ENCODE peak calls at places on chromosome 19, in nine cellular contexts. One of them, this sample, is unnamed.

GRCh38 chr19:40283414-40284250 is 1.5 kb downstream of the AKT2 start:
- DNase-seq in bronchial epithelial cell: no peak
- DNase-seq in tibial nerve: no peak
- DNase-seq in heart right ventricle: no peak
- DNase-seq in breast epithelium: no peak
- DNase-seq in AG10803: no peak
- DNase-seq in CD4-positive, alpha-beta T cell: no peak
- DNase-seq in transverse colon: no peak
- DNase-seq in uterus: no peak
- DNase-seq in this sample: no peak

GRCh38 chr19:18488403-18488723 is 33.5 kb downstream of the ELL start:
- DNase-seq in uterus: no peak
- DNase-seq in bronchial epithelial cell: no peak
- DNase-seq in AG10803: peak
- DNase-seq in CD4-positive, alpha-beta T cell: no peak
- DNase-seq in heart right ventricle: no peak
- DNase-seq in transverse colon: no peak
- DNase-seq in tibial nerve: no peak
- DNase-seq in breast epithelium: no peak
- DNase-seq in this sample: no peak

GRCh38 chr19:29410974-29411615 is 114.7 kb upstream of the VSTM2B start:
- DNase-seq in tibial nerve: peak
- DNase-seq in heart right ventricle: no peak
- DNase-seq in CD4-positive, alpha-beta T cell: no peak
- DNase-seq in breast epithelium: no peak
- DNase-seq in bronchial epithelial cell: no peak
- DNase-seq in AG10803: no peak
- DNase-seq in transverse colon: no peak
- DNase-seq in uterus: peak
- DNase-seq in this sample: no peak

GRCh38 chr19:10520652-10521318 is 3.5 kb upstream of the S1PR5 start:
- DNase-seq in transverse colon: no peak
- DNase-seq in heart right ventricle: no peak
- DNase-seq in uterus: no peak
- DNase-seq in CD4-positive, alpha-beta T cell: no peak
- DNase-seq in tibial nerve: no peak
- DNase-seq in breast epithelium: no peak
- DNase-seq in bronchial epithelial cell: peak
- DNase-seq in AG10803: no peak
- DNase-seq in this sample: no peak

GRCh38 chr19:49691243-49692101 is 556 bp downstream of the CPT1C start:
- DNase-seq in breast epithelium: no peak
- DNase-seq in CD4-positive, alpha-beta T cell: no peak
- DNase-seq in transverse colon: no peak
- DNase-seq in tibial nerve: no peak
- DNase-seq in bronchial epithelial cell: peak
- DNase-seq in AG10803: peak
- DNase-seq in uterus: peak
- DNase-seq in heart right ventricle: peak
- DNase-seq in this sample: peak

GRCh38 chr19:10544242-10544752 is 593 bp downstream of the ATG4D start:
- DNase-seq in AG10803: no peak
- DNase-seq in CD4-positive, alpha-beta T cell: no peak
- DNase-seq in tibial nerve: no peak
- DNase-seq in breast epithelium: no peak
- DNase-seq in heart right ventricle: no peak
- DNase-seq in uterus: peak
- DNase-seq in bronchial epithelial cell: no peak
- DNase-seq in transverse colon: peak
- DNase-seq in this sample: peak

GRCh38 chr19:38543807-38544568 is 73.8 kb downstream of the MAP4K1 start:
- DNase-seq in bronchial epithelial cell: peak
- DNase-seq in breast epithelium: no peak
- DNase-seq in AG10803: peak
- DNase-seq in uterus: peak
- DNase-seq in transverse colon: peak
- DNase-seq in CD4-positive, alpha-beta T cell: peak
- DNase-seq in heart right ventricle: peak
- DNase-seq in tibial nerve: peak
- DNase-seq in this sample: peak

GRCh38 chr19:54738715-54739114 is 402 bp downstream of the KIR2DL3 start:
- DNase-seq in bronchial epithelial cell: no peak
- DNase-seq in tibial nerve: no peak
- DNase-seq in transverse colon: no peak
- DNase-seq in uterus: no peak
- DNase-seq in CD4-positive, alpha-beta T cell: no peak
- DNase-seq in AG10803: no peak
- DNase-seq in heart right ventricle: no peak
- DNase-seq in breast epithelium: no peak
- DNase-seq in this sample: no peak

GRCh38 chr19:43469160-43469480 is 3.7 kb upstream of the LYPD3 start:
- DNase-seq in tibial nerve: no peak
- DNase-seq in AG10803: peak
- DNase-seq in CD4-positive, alpha-beta T cell: peak
- DNase-seq in bronchial epithelial cell: no peak
- DNase-seq in heart right ventricle: no peak
- DNase-seq in breast epithelium: no peak
- DNase-seq in uterus: no peak
- DNase-seq in transverse colon: no peak
- DNase-seq in this sample: no peak

GRCh38 chr19:5481957-5482356 is 26.7 kb downstream of the ZNRF4 start:
- DNase-seq in bronchial epithelial cell: no peak
- DNase-seq in CD4-positive, alpha-beta T cell: no peak
- DNase-seq in heart right ventricle: no peak
- DNase-seq in breast epithelium: no peak
- DNase-seq in transverse colon: no peak
- DNase-seq in AG10803: no peak
- DNase-seq in tibial nerve: no peak
- DNase-seq in uterus: no peak
- DNase-seq in this sample: no peak

GRCh38 chr19:5478925-5479588 is 23.8 kb downstream of the ZNRF4 start:
- DNase-seq in heart right ventricle: no peak
- DNase-seq in CD4-positive, alpha-beta T cell: no peak
- DNase-seq in uterus: no peak
- DNase-seq in tibial nerve: no peak
- DNase-seq in AG10803: no peak
- DNase-seq in bronchial epithelial cell: no peak
- DNase-seq in transverse colon: no peak
- DNase-seq in breast epithelium: no peak
- DNase-seq in this sample: no peak

GRCh38 chr19:5479958-5480357 is 24.7 kb downstream of the ZNRF4 start:
- DNase-seq in transverse colon: no peak
- DNase-seq in tibial nerve: no peak
- DNase-seq in bronchial epithelial cell: no peak
- DNase-seq in heart right ventricle: no peak
- DNase-seq in breast epithelium: no peak
- DNase-seq in AG10803: no peak
- DNase-seq in uterus: no peak
- DNase-seq in CD4-positive, alpha-beta T cell: no peak
- DNase-seq in this sample: no peak

GRCh38 chr19:5478241-5478924 is 23.2 kb downstream of the ZNRF4 start:
- DNase-seq in AG10803: no peak
- DNase-seq in bronchial epithelial cell: no peak
- DNase-seq in heart right ventricle: no peak
- DNase-seq in tibial nerve: no peak
- DNase-seq in uterus: no peak
- DNase-seq in breast epithelium: no peak
- DNase-seq in CD4-positive, alpha-beta T cell: no peak
- DNase-seq in transverse colon: no peak
- DNase-seq in this sample: no peak

GRCh38 chr19:5480427-5480836 is 25.2 kb downstream of the ZNRF4 start:
- DNase-seq in AG10803: no peak
- DNase-seq in uterus: no peak
- DNase-seq in transverse colon: peak
- DNase-seq in breast epithelium: no peak
- DNase-seq in bronchial epithelial cell: peak
- DNase-seq in heart right ventricle: no peak
- DNase-seq in tibial nerve: no peak
- DNase-seq in CD4-positive, alpha-beta T cell: peak
- DNase-seq in this sample: peak
- TF ChIP-seq CTCF in AG10803: peak
- TF ChIP-seq CTCF in uterus: no peak
- TF ChIP-seq CTCF in transverse colon: peak
- TF ChIP-seq CTCF in breast epithelium: no peak
- TF ChIP-seq CTCF in bronchial epithelial cell: peak
- TF ChIP-seq CTCF in heart right ventricle: peak
- TF ChIP-seq CTCF in tibial nerve: peak
- TF ChIP-seq CTCF in CD4-positive, alpha-beta T cell: peak
- TF ChIP-seq CTCF in this sample: peak

GRCh38 chr19:41595258-41595889 is 19.4 kb downstream of the CEACAM21 start:
- DNase-seq in tibial nerve: peak
- DNase-seq in AG10803: peak
- DNase-seq in breast epithelium: no peak
- DNase-seq in uterus: no peak
- DNase-seq in CD4-positive, alpha-beta T cell: peak
- DNase-seq in transverse colon: peak
- DNase-seq in heart right ventricle: peak
- DNase-seq in bronchial epithelial cell: peak
- DNase-seq in this sample: peak
- TF ChIP-seq CTCF in tibial nerve: peak
- TF ChIP-seq CTCF in AG10803: peak
- TF ChIP-seq CTCF in breast epithelium: peak
- TF ChIP-seq CTCF in uterus: peak
- TF ChIP-seq CTCF in CD4-positive, alpha-beta T cell: peak
- TF ChIP-seq CTCF in transverse colon: peak
- TF ChIP-seq CTCF in heart right ventricle: peak
- TF ChIP-seq CTCF in bronchial epithelial cell: peak
- TF ChIP-seq CTCF in this sample: peak

GRCh38 chr19:32219392-32219791 is 126.0 kb upstream of the ZNF507 start:
- DNase-seq in transverse colon: no peak
- DNase-seq in bronchial epithelial cell: no peak
- DNase-seq in AG10803: no peak
- DNase-seq in heart right ventricle: no peak
- DNase-seq in uterus: no peak
- DNase-seq in breast epithelium: no peak
- DNase-seq in CD4-positive, alpha-beta T cell: no peak
- DNase-seq in tibial nerve: no peak
- DNase-seq in this sample: no peak
- TF ChIP-seq CTCF in transverse colon: no peak
- TF ChIP-seq CTCF in bronchial epithelial cell: no peak
- TF ChIP-seq CTCF in AG10803: no peak
- TF ChIP-seq CTCF in heart right ventricle: no peak
- TF ChIP-seq CTCF in uterus: no peak
- TF ChIP-seq CTCF in breast epithelium: no peak
- TF ChIP-seq CTCF in CD4-positive, alpha-beta T cell: no peak
- TF ChIP-seq CTCF in tibial nerve: no peak
- TF ChIP-seq CTCF in this sample: no peak

GRCh38 chr19:48169974-48170803 is at the start of the genes LIG1 and ZSWIM9:
- DNase-seq in CD4-positive, alpha-beta T cell: peak
- DNase-seq in heart right ventricle: peak
- DNase-seq in bronchial epithelial cell: peak
- DNase-seq in tibial nerve: peak
- DNase-seq in transverse colon: peak
- DNase-seq in breast epithelium: peak
- DNase-seq in AG10803: peak
- DNase-seq in uterus: peak
- DNase-seq in this sample: peak
- TF ChIP-seq CTCF in CD4-positive, alpha-beta T cell: no peak
- TF ChIP-seq CTCF in heart right ventricle: peak
- TF ChIP-seq CTCF in bronchial epithelial cell: peak
- TF ChIP-seq CTCF in tibial nerve: peak
- TF ChIP-seq CTCF in transverse colon: no peak
- TF ChIP-seq CTCF in breast epithelium: no peak
- TF ChIP-seq CTCF in AG10803: peak
- TF ChIP-seq CTCF in uterus: peak
- TF ChIP-seq CTCF in this sample: no peak